ENCODE peak calls at places on chromosome 18, in eight cellular contexts. M, Q, L, H, P, A, K and U are unnamed samples.

GRCh38 chr18:644395-645004 is 13.0 kb upstream of the TYMS start:
- DNase-seq in M (no peak), Q (peak; percentile 19), H (no peak), L (no peak), P (no peak), A (peak; percentile 58), K (no peak), U (no peak)

GRCh38 chr18:13462686-13463085 is 244.1 kb downstream of the LDLRAD4 start:
- DNase-seq in L (no peak), H (no peak), K (no peak), A (no peak), P (no peak), Q (no peak), M (no peak), U (no peak)

GRCh38 chr18:76450912-76451421 is 44.1 kb downstream of the ZNF516 start:
- DNase-seq in K (no peak), Q (peak; percentile 37), H (no peak), M (peak; percentile 91), A (no peak), P (no peak), L (peak; percentile 65), U (no peak)

GRCh38 chr18:68316636-68317035 is 398.3 kb downstream of the TMX3 start:
- DNase-seq in H (no peak), A (no peak), L (peak; percentile 2), M (no peak), Q (no peak), P (no peak), K (no peak), U (no peak)

GRCh38 chr18:6207119-6207518 is 207.6 kb downstream of the L3MBTL4 start:
- DNase-seq in Q (no peak), L (peak; percentile 15), K (no peak), M (no peak), H (no peak), P (no peak), A (no peak), U (no peak)

GRCh38 chr18:61991201-61991600 is 98.4 kb upstream of the RNF152 start:
- DNase-seq in P (no peak), A (no peak), K (no peak), L (no peak), H (no peak), M (no peak), Q (no peak), U (no peak)

GRCh38 chr18:66210875-66211274 is 393.0 kb downstream of the CDH19 start:
- DNase-seq in M (no peak), Q (no peak), K (no peak), P (no peak), L (no peak), A (no peak), H (no peak), U (no peak)

GRCh38 chr18:54671291-54671881 is 80.3 kb downstream of the DYNAP start:
- DNase-seq in L (peak; percentile 70), K (peak; percentile 21), A (peak; percentile 19), Q (no peak), P (no peak), H (peak; percentile 24), M (peak; percentile 39), U (no peak)

GRCh38 chr18:74980669-74981068 is 228.3 kb downstream of the PTGR3 start:
- DNase-seq in L (no peak), H (no peak), A (no peak), Q (no peak), K (no peak), M (no peak), P (no peak), U (no peak)

GRCh38 chr18:48962857-48963554 is 12.2 kb upstream of the SMAD7 start:
- DNase-seq in H (no peak), Q (no peak), L (no peak), K (no peak), A (no peak), P (no peak), M (no peak), U (no peak)

GRCh38 chr18:42792731-42793130 is 322.8 kb downstream of the RIT2 start:
- DNase-seq in A (no peak), K (no peak), L (no peak), Q (no peak), M (no peak), H (no peak), P (no peak), U (no peak)

GRCh38 chr18:9433616-9434239 is 41.6 kb upstream of the RALBP1 start:
- DNase-seq in Q (no peak), K (no peak), A (no peak), M (no peak), P (no peak), L (peak; percentile 12), H (no peak), U (no peak)

GRCh38 chr18:54387631-54388030 is 29.9 kb downstream of the C18orf54 start:
- DNase-seq in H (no peak), M (no peak), Q (no peak), K (no peak), P (no peak), A (no peak), L (no peak), U (no peak)

GRCh38 chr18:68928762-68929675 is 131.1 kb downstream of the CCDC102B start:
- DNase-seq in H (no peak), A (no peak), Q (no peak), L (peak; percentile 55), P (no peak), M (no peak), K (no peak), U (no peak)

GRCh38 chr18:76803814-76804213 is 18.5 kb upstream of the ZNF236 start:
- DNase-seq in L (peak; percentile 90), H (no peak), M (peak; percentile 77), P (peak; percentile 29), Q (peak; percentile 51), A (peak; percentile 44), K (peak; percentile 76), U (peak; percentile 79)

DNA sequence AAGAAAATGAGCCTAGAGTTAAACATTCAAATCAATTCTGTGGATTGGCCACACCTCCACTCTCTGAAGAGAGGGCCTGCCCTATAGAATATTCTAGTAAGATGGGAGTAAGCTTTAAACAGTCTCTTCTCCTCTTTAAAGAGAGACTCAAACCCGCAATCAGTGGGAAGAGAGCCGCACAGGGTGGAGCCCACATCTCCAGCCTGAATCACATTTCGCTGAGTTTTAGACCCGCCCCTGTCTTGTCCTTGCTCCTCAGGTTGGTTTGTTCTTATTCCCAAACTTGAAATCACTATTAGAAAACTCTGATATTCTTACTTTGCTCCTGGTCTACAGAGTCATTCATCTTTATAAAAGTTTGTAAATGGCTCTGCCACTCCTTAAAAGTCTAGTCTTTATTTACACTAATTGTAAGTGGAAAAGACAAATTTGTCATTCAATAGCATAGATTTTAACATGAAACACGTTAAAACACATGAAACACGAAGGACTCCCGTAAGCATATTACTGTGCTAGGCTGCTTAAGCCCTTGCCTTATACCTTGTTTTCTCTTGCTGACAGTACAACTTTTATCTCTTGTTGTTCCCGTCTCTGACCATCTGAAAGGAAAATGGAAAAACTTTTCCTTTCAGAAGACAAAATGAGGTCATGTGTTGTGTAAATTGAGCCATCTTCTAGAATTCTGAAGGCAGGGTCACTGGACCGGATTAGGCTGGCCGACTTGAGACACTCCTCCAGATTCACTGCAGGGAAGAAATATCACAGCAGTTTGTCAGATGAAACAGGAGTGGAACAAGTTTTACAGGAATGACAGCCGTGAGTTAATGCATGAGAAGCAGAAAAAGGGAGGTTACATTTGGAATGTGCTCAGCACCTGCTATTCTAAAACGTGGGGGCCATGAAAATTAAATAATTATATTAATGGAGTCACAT is 5.6 kb downstream of the DSC1 start:
- DNase-seq in H (no peak), L (peak; percentile 18), M (no peak), A (no peak), P (no peak), Q (no peak), K (no peak), U (no peak)
- TF ChIP-seq REST in H (no peak), L (no peak), M (no peak), A (no peak), P (no peak), Q (no peak), K (no peak), U (no peak)

GRCh38 chr18:78825168-78825567 is 154.4 kb upstream of the SALL3 start:
- DNase-seq in Q (no peak), M (no peak), H (no peak), K (no peak), P (no peak), L (no peak), A (no peak), U (no peak)
- H3K4me3 ChIP-seq in Q (no peak overlapping the region), M (peak overlapping the region; percentile 19), H (no peak overlapping the region), K (no peak overlapping the region), P (no peak overlapping the region), L (no peak overlapping the region), A (no peak overlapping the region), U (peak overlapping the region; percentile 45)

DNA sequence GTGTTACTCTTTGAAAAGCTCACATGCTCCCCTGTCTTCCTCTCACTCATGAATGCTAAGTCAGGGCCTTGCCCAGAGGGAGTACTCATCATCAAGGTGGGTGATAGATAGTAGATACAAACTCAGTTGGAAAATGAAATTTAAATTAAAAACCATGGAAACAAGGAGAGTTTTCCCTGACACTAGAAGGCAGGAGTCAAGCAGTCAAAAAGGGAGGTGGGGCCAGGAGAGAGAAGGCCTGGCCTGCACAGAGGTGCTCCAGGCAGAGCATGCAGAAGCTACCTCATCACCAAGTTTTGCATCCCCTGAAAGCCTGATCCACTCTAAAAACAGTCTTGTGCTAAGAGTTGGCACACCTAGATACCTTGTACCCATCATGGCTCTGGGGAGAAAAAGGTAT is 143.7 kb downstream of the MYO5B start:
- DNase-seq in L (peak; percentile 49), Q (no peak), H (no peak), P (no peak), K (peak; percentile 13), A (peak; percentile 25), M (no peak), U (no peak)
- TF ChIP-seq REST in L (no peak), Q (no peak), H (no peak), P (no peak), K (no peak), A (no peak), M (no peak), U (no peak)

GRCh38 chr18:7955175-7955574 is 388.1 kb downstream of the PTPRM start:
- DNase-seq in K (no peak), P (no peak), L (no peak), H (no peak), A (no peak), M (no peak), Q (no peak), U (no peak)

GRCh38 chr18:7957297-7957696 is 390.2 kb downstream of the PTPRM start:
- DNase-seq in K (no peak), M (no peak), H (no peak), A (no peak), Q (no peak), P (no peak), L (no peak), U (no peak)

GRCh38 chr18:7958081-7958896 is 391.2 kb downstream of the PTPRM start:
- DNase-seq in H (no peak), P (no peak), M (no peak), K (no peak), L (no peak), A (no peak), Q (peak; percentile 20), U (no peak)

GRCh38 chr18:7954229-7954628 is 387.1 kb downstream of the PTPRM start:
- DNase-seq in P (no peak), H (no peak), M (no peak), L (no peak), K (no peak), Q (no peak), A (no peak), U (no peak)

DNA sequence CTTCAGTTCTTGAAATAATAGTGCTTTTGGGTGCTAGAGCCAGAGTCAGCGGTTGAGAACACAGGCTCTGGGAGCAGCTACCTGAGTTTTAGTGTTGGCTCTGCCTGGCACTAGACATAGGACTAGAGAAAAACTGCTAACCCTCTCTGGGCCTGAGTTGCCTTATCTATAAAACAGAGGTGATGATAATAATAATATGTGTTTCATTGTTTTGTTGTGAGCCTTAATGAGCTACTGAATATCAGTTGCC is 391.7 kb downstream of the PTPRM start:
- DNase-seq in M (no peak), K (no peak), P (no peak), Q (no peak), L (no peak), A (no peak), H (no peak), U (no peak)
- H3K4me3 ChIP-seq in M (no peak overlapping the region), K (peak overlapping the region; percentile 24), P (no peak overlapping the region), Q (no peak overlapping the region), L (no peak overlapping the region), A (no peak overlapping the region), H (no peak overlapping the region), U (no peak overlapping the region)